ENCODE peak calls at places on chromosomes 13 and 19, in seven cellular contexts. P is nephron progenitor cell; J is hypothalamus; I is stimulated activated CD4-positive, alpha-beta T cell treated with anti-CD3 and anti-CD28 coated beads, TNF-alpha, amount 100 ng/mL, for 48 hours; Q is activated naive CD8-positive, alpha-beta T cell treated with anti-CD3 and anti-CD28 coated beads, Interleukin-2, amount 50 U/mL, for 24 hours; M is heart right ventricle; G is hepatocyte. N is an unnamed sample.

GRCh38 chr13:24910502-24911134 is 146.6 kb downstream of the RNF17 start:
- DNase-seq in P (no peak), J (no peak), I (no peak), Q (no peak), M (no peak), G (no peak), N (no peak)

GRCh38 chr19:14505488-14506239 is 9.7 kb upstream of the GIPC1 start:
- DNase-seq in P (peak; percentile 76), J (peak; percentile 10), I (peak; percentile 57), Q (peak; percentile 84), M (peak; percentile 51), G (peak; percentile 84), N (no peak)

GRCh38 chr19:5893907-5894703 is 9.5 kb downstream of the NDUFA11 start:
- DNase-seq in P (peak; percentile 46), J (no peak), I (no peak), Q (no peak), M (peak; percentile 66), G (no peak), N (no peak)

GRCh38 chr13:83845121-83845520 is 37.2 kb downstream of the SLITRK1 start:
- DNase-seq in P (no peak), J (no peak), I (no peak), Q (no peak), M (no peak), G (no peak), N (no peak)

GRCh38 chr13:29021311-29021710 is 201.2 kb downstream of the MTUS2 start:
- DNase-seq in P (no peak), J (no peak), I (no peak), Q (no peak), M (no peak), G (no peak), N (no peak)

GRCh38 chr13:107743523-107743922 is 471.8 kb downstream of the LIG4 start:
- DNase-seq in P (no peak), J (no peak), I (no peak), Q (no peak), M (no peak), G (no peak), N (no peak)

GRCh38 chr13:108950333-108951010 is 321.1 kb downstream of the MYO16 start:
- DNase-seq in P (no peak), J (no peak), I (no peak), Q (no peak), M (no peak), G (no peak), N (no peak)

GRCh38 chr19:10419200-10419645 is 1.1 kb upstream of the PDE4A start:
- DNase-seq in P (peak; percentile 42), J (no peak), I (no peak), Q (peak; percentile 65), M (no peak), G (peak; percentile 36), N (peak; percentile 61)

GRCh38 chr13:99916366-99917103 is 55.0 kb downstream of the ZIC5 start:
- DNase-seq in P (no peak), J (no peak), I (no peak), Q (no peak), M (no peak), G (peak; percentile 74), N (peak; percentile 67)

GRCh38 chr13:42215578-42216421 is 56.2 kb upstream of the AKAP11 start:
- DNase-seq in P (peak; percentile 14), J (no peak), I (no peak), Q (peak; percentile 21), M (no peak), G (peak; percentile 55), N (no peak)

GRCh38 chr19:14494451-14494850 is 1.5 kb downstream of the GIPC1 start:
- DNase-seq in P (no peak), J (no peak), I (no peak), Q (no peak), M (no peak), G (no peak), N (no peak)

GRCh38 chr19:5719274-5719960 is 529 bp downstream of the LONP1 start:
- DNase-seq in P (no peak), J (no peak), I (no peak), Q (peak; percentile 37), M (no peak), G (no peak), N (peak; percentile 16)

GRCh38 chr13:20191902-20192469 is 752 bp downstream of the GJB2 start:
- DNase-seq in P (peak; percentile 23), J (no peak), I (no peak), Q (peak; percentile 32), M (no peak), G (peak; percentile 58), N (no peak)

GRCh38 chr19:10888421-10888866 is 17.1 kb downstream of the CARM1 start:
- DNase-seq in P (peak; percentile 47), J (no peak), I (no peak), Q (no peak), M (no peak), G (no peak), N (no peak)

GRCh38 chr13:109569938-109570711 is 216.3 kb downstream of the IRS2 start:
- DNase-seq in P (no peak), J (no peak), I (peak; percentile 3), Q (peak; percentile 23), M (no peak), G (no peak), N (no peak)

GRCh38 chr13:29438772-29439171 is 156.7 kb downstream of the SLC7A1 start:
- DNase-seq in P (no peak), J (no peak), I (no peak), Q (no peak), M (no peak), G (no peak), N (no peak)

GRCh38 chr13:51422484-51422883 is 30.4 kb downstream of the INTS6 start:
- DNase-seq in P (no peak), J (no peak), I (no peak), Q (no peak), M (no peak), G (no peak), N (no peak)

GRCh38 chr13:45417790-45418534 is at the start of gene SLC25A30:
- DNase-seq in P (peak; percentile 93), J (peak; percentile 85), I (peak; percentile 85), Q (peak; percentile 92), M (peak; percentile 96), G (peak; percentile 93), N (peak; percentile 88)

GRCh38 chr13:105389373-105389772 is 1146.1 kb downstream of the EFNB2 start:
- DNase-seq in P (no peak), J (no peak), I (no peak), Q (no peak), M (no peak), G (no peak), N (no peak)

GRCh38 chr13:89061821-89062220 is 1390.7 kb downstream of the SLITRK5 start:
- DNase-seq in P (no peak), J (no peak), I (no peak), Q (no peak), M (no peak), G (no peak), N (no peak)

GRCh38 chr13:72255908-72256307 is 388.9 kb upstream of the DACH1 start:
- DNase-seq in P (peak; percentile 31), J (no peak), I (no peak), Q (no peak), M (no peak), G (peak; percentile 61), N (peak; percentile 9)

GRCh38 chr13:83414393-83414792 is 467.9 kb downstream of the SLITRK1 start:
- DNase-seq in P (no peak), J (no peak), I (no peak), Q (no peak), M (no peak), G (no peak), N (no peak)

GRCh38 chr13:39415003-39415402 is 188.0 kb downstream of the LHFPL6 start:
- DNase-seq in P (no peak), J (no peak), I (no peak), Q (no peak), M (no peak), G (no peak), N (peak; percentile 40)

GRCh38 chr13:91207261-91207660 is 140.2 kb upstream of the MIR17HG start:
- DNase-seq in P (peak; percentile 5), J (no peak), I (no peak), Q (no peak), M (no peak), G (no peak), N (no peak)

GRCh38 chr19:1284293-1284978 is 1.2 kb upstream of the EFNA2 start:
- DNase-seq in P (no peak), J (no peak), I (no peak), Q (no peak), M (no peak), G (no peak), N (no peak)

N was measured in putamen.